ENCODE peak calls at places on chromosomes 13 and 19, in nine cellular contexts. N is thoracic aorta, L is heart left ventricle, U is body of pancreas, R is HFF-Myc, C is Panc1, V is psoas muscle, H is HepG2, Z is glutamatergic neuron. X is an unnamed sample.

GRCh38 chr19:6041071-6041470 is 63.1 kb upstream of the RANBP3 start:
- DNase-seq in N (no peak), L (no peak), U (no peak), R (no peak), C (no peak), V (no peak), H (no peak), Z (no peak), X (no peak)

GRCh38 chr19:50288954-50289353 is 40.2 kb downstream of the KCNC3 start:
- DNase-seq in N (no peak), L (no peak), U (no peak), R (no peak), C (no peak), V (no peak), H (no peak), Z (no peak), X (no peak)

GRCh38 chr19:54147676-54148075 is 10.1 kb downstream of the CNOT3 start:
- DNase-seq in N (no peak), L (no peak), U (no peak), R (no peak), C (no peak), V (no peak), H (no peak), Z (no peak), X (no peak)

GRCh38 chr13:51862965-51863364 is 1.2 kb downstream of the CCDC70 start:
- DNase-seq in N (no peak), L (no peak), U (no peak), R (no peak), C (no peak), V (no peak), H (no peak), Z (no peak), X (no peak)

GRCh38 chr13:111844682-111845081 is 222.3 kb upstream of the SOX1 start:
- DNase-seq in N (no peak), L (no peak), U (no peak), R (no peak), C (no peak), V (no peak), H (no peak), Z (no peak), X (no peak)

GRCh38 chr13:95564948-95565347 is 12.4 kb downstream of the CLDN10 start:
- DNase-seq in N (no peak), L (no peak), U (no peak), R (no peak), C (no peak), V (no peak), H (no peak), Z (no peak), X (no peak)

GRCh38 chr13:73880365-73880764 is 253.8 kb downstream of the KLF12 start:
- DNase-seq in N (no peak), L (no peak), U (no peak), R (no peak), C (no peak), V (no peak), H (no peak), Z (no peak), X (no peak)

GRCh38 chr19:17402982-17403855 is 2.2 kb downstream of the BST2 start:
- DNase-seq in N (no peak), L (peak; percentile 65), U (no peak), R (no peak), C (no peak), V (peak; percentile 44), H (no peak), Z (peak; percentile 62), X (no peak)

GRCh38 chr13:29490561-29490960 is 104.9 kb downstream of the SLC7A1 start:
- DNase-seq in N (no peak), L (no peak), U (no peak), R (no peak), C (no peak), V (no peak), H (no peak), Z (no peak), X (no peak)

GRCh38 chr13:46905249-46905648 is 8.4 kb upstream of the HTR2A start:
- DNase-seq in N (no peak), L (no peak), U (no peak), R (no peak), C (no peak), V (no peak), H (no peak), Z (no peak), X (no peak)

GRCh38 chr19:8332976-8333770 is 9.9 kb downstream of the KANK3 start:
- DNase-seq in N (no peak), L (peak; percentile 76), U (no peak), R (no peak), C (no peak), V (no peak), H (no peak), Z (no peak), X (no peak)

GRCh38 chr19:58544591-58545285 is 874 bp downstream of the TRIM28 start:
- DNase-seq in N (no peak), L (no peak), U (no peak), R (no peak), C (no peak), V (no peak), H (no peak), Z (peak; percentile 81), X (peak; percentile 49)

GRCh38 chr13:101343128-101343787 is 73.0 kb downstream of the NALCN start:
- DNase-seq in N (no peak), L (no peak), U (no peak), R (no peak), C (no peak), V (no peak), H (no peak), Z (no peak), X (no peak)

DNA sequence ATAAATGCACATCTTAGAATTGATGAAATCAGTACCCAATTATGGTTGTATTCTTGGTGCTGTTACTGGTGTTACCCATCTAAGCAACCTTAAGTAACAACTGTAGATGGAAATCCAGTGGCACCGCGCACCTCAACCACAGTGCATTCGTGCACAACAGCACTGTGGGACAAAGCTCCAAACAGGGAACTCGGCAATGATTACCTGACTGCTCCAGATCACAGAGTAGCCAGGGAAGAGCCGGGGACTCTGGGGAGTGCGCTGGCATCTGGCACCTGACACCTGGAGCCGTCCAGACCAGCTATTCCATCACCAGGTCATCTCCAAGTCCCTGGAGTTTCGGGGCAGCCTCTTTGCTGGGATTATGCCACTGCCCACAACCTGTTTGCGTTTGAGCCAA is 62.0 kb downstream of the COL4A1 start:
- DNase-seq in N (no peak), L (no peak), U (no peak), R (no peak), C (no peak), V (no peak), H (no peak), Z (no peak), X (no peak)
- TF ChIP-seq CTCF in N (no peak), L (no peak), U (no peak), R (no peak), C (no peak), V (no peak), H (no peak), Z (no peak), X (no peak)

GRCh38 chr13:42422681-42423080 is 150.7 kb downstream of the AKAP11 start:
- DNase-seq in N (no peak), L (no peak), U (no peak), R (no peak), C (no peak), V (no peak), H (no peak), Z (no peak), X (no peak)
- TF ChIP-seq CTCF in N (no peak), L (no peak), U (no peak), R (no peak), C (no peak), V (no peak), H (no peak), Z (no peak), X (no peak)

DNA sequence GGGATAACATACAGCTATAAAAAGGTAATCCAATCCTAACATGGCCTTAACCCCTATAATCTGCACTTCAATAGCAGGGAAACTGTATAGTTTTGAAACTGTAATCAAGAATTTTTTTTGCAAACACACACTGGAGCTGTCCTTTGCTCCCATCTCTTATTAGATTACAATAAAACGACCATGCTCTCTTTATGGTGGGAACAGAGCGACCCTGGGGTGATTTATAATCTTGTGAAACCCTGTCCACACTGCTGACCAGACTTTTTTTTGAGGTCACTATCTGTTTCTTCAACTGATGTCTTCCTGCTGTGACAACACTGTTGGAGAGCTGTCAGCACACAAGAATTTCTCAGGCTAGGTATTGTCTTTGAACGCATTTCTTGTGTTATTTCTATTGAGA is 35.3 kb downstream of the DACH1 start:
- DNase-seq in N (no peak), L (no peak), U (no peak), R (no peak), C (no peak), V (no peak), H (no peak), Z (no peak), X (no peak)
- TF ChIP-seq CTCF in N (no peak), L (no peak), U (no peak), R (no peak), C (no peak), V (no peak), H (no peak), Z (no peak), X (no peak)

GRCh38 chr19:35142531-35143230 is 374 bp upstream of the FXYD7 start:
- DNase-seq in N (no peak), L (peak; percentile 79), U (peak; percentile 75), R (no peak), C (no peak), V (no peak), H (no peak), Z (peak; percentile 84), X (peak; percentile 69)

GRCh38 chr19:35139618-35139943 is 957 bp downstream of the FXYD1 start:
- DNase-seq in N (no peak), L (no peak), U (no peak), R (no peak), C (no peak), V (no peak), H (no peak), Z (no peak), X (no peak)

GRCh38 chr19:35141627-35142401 is 1.2 kb upstream of the FXYD7 start:
- DNase-seq in N (no peak), L (no peak), U (peak; percentile 36), R (no peak), C (no peak), V (no peak), H (no peak), Z (no peak), X (no peak)

GRCh38 chr19:35140207-35140897 is 1.7 kb downstream of the FXYD1 start:
- DNase-seq in N (no peak), L (no peak), U (no peak), R (no peak), C (no peak), V (no peak), H (no peak), Z (no peak), X (no peak)

DNA sequence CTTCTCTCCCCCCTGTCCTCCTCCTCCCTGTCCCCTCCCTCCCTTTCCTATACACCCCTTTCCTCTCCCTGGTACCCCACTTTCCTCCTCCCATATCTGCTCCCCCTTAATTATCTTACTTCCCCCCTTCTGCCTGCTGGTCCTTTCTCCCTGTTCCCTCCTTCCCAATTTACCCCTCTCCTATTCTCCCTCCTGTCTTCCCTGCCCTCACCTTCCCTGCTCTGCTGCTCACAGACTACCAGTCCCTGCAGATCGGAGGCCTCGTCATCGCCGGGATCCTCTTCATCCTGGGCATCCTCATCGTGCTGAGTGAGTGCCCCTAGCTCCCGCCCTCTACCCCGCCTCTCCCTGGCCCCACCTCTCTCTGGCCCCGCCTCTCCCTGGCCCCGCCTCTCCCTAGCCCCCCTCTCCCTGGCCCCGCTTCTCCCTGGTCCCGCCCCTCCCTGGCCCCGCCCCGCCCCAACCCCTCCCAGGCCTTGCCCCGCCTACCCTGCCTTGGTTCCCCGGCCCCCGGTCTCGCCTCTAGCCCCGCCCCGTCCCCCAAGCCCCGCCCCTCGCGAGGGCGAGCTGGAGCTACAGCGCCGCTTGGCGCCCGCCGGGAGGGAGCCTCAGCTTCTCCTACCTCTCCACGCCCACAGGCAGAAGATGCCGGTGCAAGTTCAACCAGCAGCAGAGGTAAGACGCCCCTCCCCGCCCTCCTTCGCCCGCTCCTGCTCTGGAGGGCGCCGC is 2.0 kb upstream of the FXYD7 start:
- DNase-seq in N (peak; percentile 87), L (peak; percentile 97), U (peak; percentile 93), R (peak; percentile 48), C (no peak), V (peak; percentile 95), H (peak; percentile 38), Z (peak; percentile 97), X (peak; percentile 96)
- TF ChIP-seq CTCF in N (no peak), L (peak; percentile 53), U (peak; percentile 31), R (peak; percentile 47), C (peak; percentile 79), V (peak; percentile 35), H (peak; percentile 75), Z (no peak), X (peak; percentile 45)